ENCODE peak calls at places on chromosomes 13 and 19, in six cellular contexts. Y is IMR-90, P is H9, L is mesendoderm, D is mesenchymal stem cell, B is H1. G is an unnamed sample.

GRCh38 chr13:73274147-73274546 is 215.3 kb downstream of the KLF5 start:
- DNase-seq in P (no peak), Y (peak; percentile 27), B (no peak), L (no peak), D (no peak), G (no peak)

GRCh38 chr13:27789495-27790303 is 2.6 kb upstream of the GSX1 start:
- DNase-seq in L (no peak), Y (no peak), D (no peak), P (peak; percentile 37), B (no peak), G (no peak)

GRCh38 chr19:11420894-11421606 is 1.9 kb upstream of the RGL3 start:
- DNase-seq in B (no peak), Y (no peak), P (peak; percentile 79), D (no peak), L (peak; percentile 46), G (no peak)

GRCh38 chr19:31781542-31781941 is 432.3 kb upstream of the TSHZ3 start:
- DNase-seq in B (no peak), D (no peak), L (no peak), P (no peak), Y (no peak), G (no peak)

GRCh38 chr19:1910169-1910568 is 5.0 kb downstream of the ADAT3 start:
- DNase-seq in L (no peak), D (peak; percentile 56), Y (peak; percentile 20), P (no peak), B (no peak), G (no peak)

GRCh38 chr13:51317262-51317661 is 22.2 kb upstream of the SERPINE3 start:
- DNase-seq in P (no peak), D (no peak), B (no peak), L (no peak), Y (peak; percentile 17), G (no peak)

GRCh38 chr13:74062933-74063332 is 71.3 kb downstream of the KLF12 start:
- DNase-seq in L (no peak), Y (peak; percentile 74), D (peak; percentile 74), B (no peak), P (no peak), G (no peak)

GRCh38 chr13:40635315-40635995 is 31.0 kb downstream of the FOXO1 start:
- DNase-seq in L (no peak), D (no peak), Y (no peak), B (no peak), P (no peak), G (no peak)

GRCh38 chr13:98123176-98123575 is 19.7 kb upstream of the FARP1 start:
- DNase-seq in P (no peak), L (no peak), Y (no peak), D (no peak), B (no peak), G (no peak)

GRCh38 chr19:35251456-35251855 is 2.7 kb downstream of the LSR start:
- DNase-seq in Y (no peak), P (no peak), B (no peak), D (no peak), L (no peak), G (no peak)

GRCh38 chr19:50248826-50249225 is 45.4 kb downstream of the MYH14 start:
- DNase-seq in D (no peak), P (no peak), Y (no peak), B (no peak), L (no peak), G (no peak)

GRCh38 chr19:50249636-50250035 is 46.2 kb downstream of the MYH14 start:
- DNase-seq in Y (no peak), P (no peak), L (no peak), D (no peak), B (no peak), G (no peak)

GRCh38 chr19:50252111-50252886 is 48.9 kb downstream of the MYH14 start:
- DNase-seq in B (no peak), D (no peak), P (peak; percentile 73), Y (no peak), L (peak; percentile 65), G (no peak)

GRCh38 chr19:50248413-50248812 is 45.0 kb downstream of the MYH14 start:
- DNase-seq in L (no peak), P (no peak), B (no peak), Y (no peak), D (no peak), G (no peak)

DNA sequence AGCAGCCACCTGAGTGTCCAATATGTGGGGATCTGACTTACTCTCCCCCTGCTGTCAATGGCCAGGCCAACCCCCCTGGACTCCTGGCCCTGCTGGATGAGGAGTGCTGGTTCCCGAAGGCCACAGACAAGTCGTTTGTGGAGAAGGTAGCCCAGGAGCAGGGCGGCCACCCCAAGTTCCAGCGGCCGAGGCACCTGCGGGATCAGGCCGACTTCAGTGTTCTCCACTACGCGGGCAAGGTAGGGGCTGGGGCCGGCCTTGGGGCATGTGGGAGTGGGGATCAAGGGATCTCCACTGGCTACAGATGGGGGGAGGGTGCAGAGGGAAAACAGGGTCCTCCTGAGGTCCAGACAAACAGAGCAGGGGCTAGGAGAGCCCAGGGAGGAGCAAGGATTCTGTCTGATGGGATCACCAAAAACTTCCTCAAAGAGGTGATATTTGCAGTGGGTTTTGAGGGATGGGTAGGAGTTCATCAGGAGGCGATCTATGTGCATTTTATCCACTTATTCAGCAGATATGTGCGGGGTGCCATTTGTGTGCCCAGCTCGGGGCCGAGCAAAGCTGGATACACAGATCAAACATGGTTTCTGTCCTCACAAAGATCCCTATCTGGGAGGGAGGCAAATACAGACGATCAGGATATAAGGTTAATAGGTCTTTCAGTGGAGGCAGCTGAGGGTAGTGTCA is 47.2 kb downstream of the MYH14 start:
- DNase-seq in B (no peak), D (no peak), Y (no peak), L (no peak), P (no peak), G (no peak)
- H2BK15ac ChIP-seq in B (no peak overlapping the region), D (no peak overlapping the region), Y (no peak overlapping the region), L (no peak overlapping the region), P (no peak overlapping the region), G (no peak overlapping the region)

DNA sequence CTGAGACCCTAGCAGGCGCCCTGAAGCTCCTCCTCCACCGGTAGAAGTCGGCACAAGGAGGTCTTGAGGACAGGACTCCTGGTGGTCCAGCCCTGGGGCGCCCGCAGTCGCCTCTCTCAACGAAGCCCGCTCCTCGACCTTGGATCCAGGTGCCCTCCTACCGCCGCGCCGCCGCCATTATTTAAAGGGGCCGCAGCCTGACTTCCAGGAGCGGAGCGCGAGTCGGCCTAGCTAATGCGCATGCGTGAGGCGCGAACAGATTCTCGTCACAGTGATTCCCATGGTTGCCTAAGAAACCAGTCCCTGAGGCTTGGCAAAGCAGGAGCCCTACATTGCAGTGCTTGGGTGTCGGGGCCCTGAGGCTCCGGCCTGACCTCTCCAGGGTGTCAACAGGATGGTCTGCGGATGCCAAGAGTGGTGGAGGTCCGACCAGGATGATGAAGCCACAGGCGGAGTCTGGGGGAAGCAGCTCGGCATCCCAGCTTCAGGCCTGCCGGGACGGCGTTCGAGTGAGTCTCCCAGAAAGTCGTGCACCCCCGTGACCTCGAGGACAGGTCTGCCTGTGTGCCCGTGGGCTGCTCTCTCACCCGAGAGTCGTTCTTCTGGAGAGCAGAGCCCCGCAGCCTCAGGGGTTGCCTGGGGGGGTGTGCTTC is 66.0 kb upstream of the ZNF420 start:
- DNase-seq in B (no peak), L (no peak), Y (no peak), D (no peak), P (no peak), G (no peak)
- H3K23ac ChIP-seq in B (no peak overlapping the region), L (no peak overlapping the region), Y (no peak overlapping the region), D (no peak overlapping the region), P (no peak overlapping the region), G (no peak overlapping the region)

DNA sequence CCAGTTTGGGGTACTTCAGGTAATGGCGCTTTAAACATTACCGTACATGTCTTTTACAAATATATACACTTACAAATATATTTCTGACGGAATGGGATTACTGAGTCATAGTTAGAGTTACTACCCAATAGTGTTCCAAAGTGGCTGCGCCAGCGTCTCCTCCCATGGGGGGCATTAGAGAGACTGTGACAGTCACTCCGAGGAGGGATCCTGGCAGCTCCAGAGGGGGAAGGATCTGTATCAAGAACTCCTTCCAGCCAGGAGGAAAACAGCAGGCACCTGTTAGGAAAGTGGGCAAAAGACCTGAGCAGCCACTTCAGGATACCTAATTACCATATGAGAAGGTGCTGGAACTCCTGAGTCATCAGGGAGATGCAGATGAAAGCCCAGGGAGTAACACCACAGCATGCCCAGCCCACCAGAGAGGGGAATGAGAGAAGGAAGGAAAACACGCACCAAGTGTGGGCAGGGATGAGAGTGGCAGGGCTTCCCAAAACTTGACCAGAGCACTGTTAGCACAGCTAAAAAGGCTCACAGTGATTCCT is 52.9 kb downstream of the SLC7A9 start:
- DNase-seq in P (peak; percentile 53), D (no peak), Y (no peak), B (no peak), L (peak; percentile 70), G (no peak)
- H2BK15ac ChIP-seq in P (no peak overlapping the region), D (no peak overlapping the region), Y (no peak overlapping the region), B (no peak overlapping the region), L (no peak overlapping the region), G (no peak overlapping the region)

GRCh38 chr19:54136864-54137113 is 773 bp upstream of the CNOT3 start:
- DNase-seq in B (no peak), Y (no peak), P (no peak), L (no peak), D (no peak), G (no peak)
- H3K23ac ChIP-seq in B (no peak overlapping the region), Y (peak overlapping the region; percentile 45), P (no peak overlapping the region), L (no peak overlapping the region), D (no peak overlapping the region), G (peak overlapping the region; percentile 68)

GRCh38 chr19:14798760-14799159 is 20.4 kb upstream of the ADGRE2 start:
- DNase-seq in L (no peak), Y (no peak), B (no peak), P (no peak), D (no peak), G (no peak)
- H2BK15ac ChIP-seq in L (no peak overlapping the region), Y (no peak overlapping the region), B (no peak overlapping the region), P (no peak overlapping the region), D (no peak overlapping the region), G (no peak overlapping the region)

DNA sequence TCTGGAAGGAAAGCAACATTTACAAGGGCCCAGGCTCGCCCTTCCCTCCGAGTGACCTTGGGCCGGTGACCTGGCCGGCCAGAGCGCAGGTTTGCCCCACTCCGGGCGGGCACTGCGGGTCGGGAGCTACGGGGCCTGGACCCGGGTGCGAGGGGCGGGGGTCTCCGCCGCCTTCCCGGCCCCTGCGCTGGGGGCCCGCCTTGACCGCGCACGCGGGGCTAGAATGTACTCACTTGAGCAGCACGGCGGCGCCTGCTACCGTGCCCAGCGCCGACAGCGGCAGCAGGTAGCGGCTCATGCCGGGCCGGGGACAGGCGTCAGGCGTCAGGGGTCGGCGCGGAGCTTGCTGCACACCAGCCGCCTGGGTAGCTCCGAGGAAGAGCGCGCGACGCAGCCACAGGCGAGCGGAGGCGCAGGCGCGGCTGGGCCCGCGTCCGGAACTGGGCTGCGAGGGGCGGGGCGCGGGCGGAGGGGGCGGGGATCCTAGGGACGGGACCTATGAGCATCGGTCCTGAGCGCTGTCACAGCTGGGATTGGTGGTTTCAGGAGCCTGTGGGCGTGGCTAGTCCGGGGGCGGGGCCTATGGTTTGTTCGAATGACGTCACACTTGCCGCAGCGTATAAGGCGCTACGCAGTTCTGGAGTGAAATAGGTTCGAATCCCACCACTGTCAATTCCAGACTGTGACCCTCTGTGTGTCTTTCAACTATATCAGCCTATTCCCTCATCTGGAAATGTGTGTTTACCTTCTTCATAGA is at the start of gene RDH13:
- DNase-seq in L (peak; percentile 97), D (peak; percentile 95), P (peak; percentile 96), Y (peak; percentile 96), B (peak; percentile 90), G (peak; percentile 92)
- H3K23ac ChIP-seq in L (no peak within 1 kb of the TSS), D (no peak within 1 kb of the TSS), P (no peak within 1 kb of the TSS), Y (no peak within 1 kb of the TSS), B (no peak within 1 kb of the TSS), G (peak within 1 kb of the TSS; percentile 99)

G was measured in neuronal stem cell.